ENCODE peak calls at places on chromosomes 7 and 10, in four cellular contexts. V is ovary; B is activated CD4-positive, alpha-beta T cell treated with anti-CD3 and anti-CD28 coated beads, Interleukin-2, amount 10 ng/mL, durations not matched to agents 7 days and 5 days; K is AG04450. M is an unnamed sample.

GRCh38 chr10:93915603-93916002 is 21.8 kb downstream of the SLC35G1 start:
- DNase-seq in V (no peak), B (no peak), K (no peak), M (no peak)

GRCh38 chr7:41745451-41745850 is 42.6 kb upstream of the INHBA start:
- DNase-seq in V (no peak), K (no peak), B (no peak), M (no peak)

GRCh38 chr7:33107136-33108066 is 1.8 kb downstream of the RP9 start:
- DNase-seq in K (peak; percentile 33), B (peak; percentile 63), V (no peak), M (no peak)

GRCh38 chr10:103480521-103480920 is 1.5 kb upstream of the CALHM3 start:
- DNase-seq in K (no peak), V (peak; percentile 65), B (no peak), M (no peak)

GRCh38 chr7:77348371-77348813 is 67.8 kb downstream of the GSAP start:
- DNase-seq in B (no peak), K (peak; percentile 29), V (peak; percentile 54), M (no peak)

GRCh38 chr7:94088560-94088959 is 84.4 kb upstream of the BET1 start:
- DNase-seq in B (no peak), V (no peak), K (no peak), M (no peak)

GRCh38 chr10:19762026-19762425 is 54.2 kb upstream of the PLXDC2 start:
- DNase-seq in V (no peak), K (no peak), B (no peak), M (no peak)

GRCh38 chr7:101963693-101964092 is 146.3 kb downstream of the CUX1 start:
- DNase-seq in V (no peak), K (no peak), B (no peak), M (no peak)

GRCh38 chr7:1677206-1678069 is 7.4 kb downstream of the ELFN1 start:
- DNase-seq in V (no peak), B (no peak), K (no peak), M (no peak)

GRCh38 chr10:121598261-121599249 is at the start of gene FGFR2:
- DNase-seq in B (peak; percentile 13), V (peak; percentile 92), K (no peak), M (peak; percentile 75)

GRCh38 chr7:110442386-110442837 is 648.5 kb upstream of the LRRN3 start:
- DNase-seq in B (peak; percentile 12), V (no peak), K (no peak), M (no peak)

GRCh38 chr7:24778543-24779282 is 21.4 kb upstream of the GSDME start:
- DNase-seq in B (no peak), K (no peak), V (no peak), M (peak; percentile 22)

GRCh38 chr10:92916433-92916832 is 68.1 kb downstream of the EXOC6 start:
- DNase-seq in K (no peak), B (no peak), V (no peak), M (no peak)

GRCh38 chr10:11609492-11610093 is 1.9 kb downstream of the USP6NL start:
- DNase-seq in B (no peak), V (no peak), K (no peak), M (no peak)

GRCh38 chr7:37927739-37928444 is 7.5 kb downstream of the EPDR1 start:
- DNase-seq in B (no peak), K (no peak), V (no peak), M (no peak)

GRCh38 chr7:71444130-71444529 is 312.2 kb downstream of the GALNT17 start:
- DNase-seq in K (no peak), V (no peak), B (no peak), M (no peak)

GRCh38 chr10:132665946-132666732 is 119.8 kb downstream of the NKX6-2 start:
- DNase-seq in B (no peak), V (no peak), K (peak; percentile 63), M (no peak)

GRCh38 chr7:103425177-103425576 is 20.8 kb downstream of the SLC26A5 start:
- DNase-seq in K (no peak), B (no peak), V (no peak), M (no peak)

GRCh38 chr10:69348824-69349541 is 67.7 kb downstream of the TACR2 start:
- DNase-seq in V (no peak), B (no peak), K (peak; percentile 74), M (no peak)

GRCh38 chr7:129803546-129804081 is 149.1 kb downstream of the UBE2H start:
- DNase-seq in B (no peak), K (no peak), V (no peak), M (no peak)

GRCh38 chr7:6254891-6255290 is 17.5 kb downstream of the CYTH3 start:
- DNase-seq in V (no peak), B (no peak), K (no peak), M (no peak)

GRCh38 chr7:68269410-68269809 is 1272.8 kb downstream of the TYW1 start:
- DNase-seq in V (no peak), B (no peak), K (no peak), M (no peak)